ENCODE peak calls at places on chromosome 6, in five cellular contexts. One of them, this sample, is unnamed.

GRCh38 chr6:107576852-107577251 is 86.9 kb downstream of the SOBP start:
- DNase-seq in K562: no peak
- DNase-seq in H1: no peak
- DNase-seq in HCT116: no peak
- DNase-seq in HepG2: no peak
- DNase-seq in this sample: no peak

GRCh38 chr6:85278456-85279035 is 171.3 kb upstream of the NT5E start:
- DNase-seq in H1: no peak
- DNase-seq in HepG2: no peak
- DNase-seq in K562: no peak
- DNase-seq in HCT116: no peak
- DNase-seq in this sample: no peak

GRCh38 chr6:68497927-68498326 is 137.2 kb upstream of the ADGRB3 start:
- DNase-seq in HCT116: no peak
- DNase-seq in H1: no peak
- DNase-seq in HepG2: no peak
- DNase-seq in K562: no peak
- DNase-seq in this sample: peak

GRCh38 chr6:130107710-130108109 is 89.3 kb downstream of the L3MBTL3 start:
- DNase-seq in H1: no peak
- DNase-seq in HCT116: no peak
- DNase-seq in K562: no peak
- DNase-seq in HepG2: no peak
- DNase-seq in this sample: no peak

GRCh38 chr6:87806635-87807034 is 104.6 kb upstream of the AKIRIN2 start:
- DNase-seq in H1: no peak
- DNase-seq in HepG2: peak
- DNase-seq in HCT116: no peak
- DNase-seq in K562: no peak
- DNase-seq in this sample: no peak

GRCh38 chr6:7628915-7629314 is 38.9 kb downstream of the SNRNP48 start:
- DNase-seq in HepG2: no peak
- DNase-seq in H1: no peak
- DNase-seq in K562: no peak
- DNase-seq in HCT116: no peak
- DNase-seq in this sample: no peak

GRCh38 chr6:31575952-31576684 is 753 bp downstream of the TNF start:
- DNase-seq in H1: no peak
- DNase-seq in K562: no peak
- DNase-seq in HepG2: no peak
- DNase-seq in HCT116: no peak
- DNase-seq in this sample: no peak

GRCh38 chr6:122798099-122798641 is 9.1 kb downstream of the SMPDL3A start:
- DNase-seq in H1: no peak
- DNase-seq in HepG2: peak
- DNase-seq in HCT116: peak
- DNase-seq in K562: no peak
- DNase-seq in this sample: no peak

GRCh38 chr6:33621396-33622388 is 570 bp downstream of the ITPR3 start:
- DNase-seq in H1: peak
- DNase-seq in HCT116: no peak
- DNase-seq in HepG2: no peak
- DNase-seq in K562: peak
- DNase-seq in this sample: peak

GRCh38 chr6:123415844-123416468 is 220.8 kb downstream of the TRDN start:
- DNase-seq in K562: peak
- DNase-seq in HCT116: peak
- DNase-seq in HepG2: peak
- DNase-seq in H1: peak
- DNase-seq in this sample: peak

GRCh38 chr6:27144740-27145079 is 102.8 kb upstream of the PRSS16 start:
- DNase-seq in H1: no peak
- DNase-seq in HCT116: no peak
- DNase-seq in HepG2: no peak
- DNase-seq in K562: no peak
- DNase-seq in this sample: no peak

GRCh38 chr6:2790588-2790987 is 25.4 kb downstream of the WRNIP1 start:
- DNase-seq in HCT116: no peak
- DNase-seq in H1: no peak
- DNase-seq in K562: no peak
- DNase-seq in HepG2: no peak
- DNase-seq in this sample: no peak

GRCh38 chr6:142913511-142914047 is 31.4 kb downstream of the HIVEP2 start:
- DNase-seq in H1: no peak
- DNase-seq in HCT116: no peak
- DNase-seq in K562: no peak
- DNase-seq in HepG2: no peak
- DNase-seq in this sample: no peak

GRCh38 chr6:149864578-149865535 is 698 bp upstream of the LRP11 start:
- DNase-seq in K562: peak
- DNase-seq in HCT116: no peak
- DNase-seq in H1: no peak
- DNase-seq in HepG2: peak
- DNase-seq in this sample: peak

GRCh38 chr6:70982747-70983146 is 25.9 kb upstream of the B3GAT2 start:
- DNase-seq in HCT116: no peak
- DNase-seq in K562: no peak
- DNase-seq in HepG2: no peak
- DNase-seq in H1: no peak
- DNase-seq in this sample: no peak

GRCh38 chr6:70411948-70412796 is 1.1 kb upstream of the FAM135A start:
- DNase-seq in K562: no peak
- DNase-seq in H1: no peak
- DNase-seq in HepG2: no peak
- DNase-seq in HCT116: no peak
- DNase-seq in this sample: no peak

GRCh38 chr6:145137425-145137824 is 597.9 kb downstream of the EPM2A start:
- DNase-seq in H1: no peak
- DNase-seq in K562: no peak
- DNase-seq in HepG2: peak
- DNase-seq in HCT116: no peak
- DNase-seq in this sample: no peak

GRCh38 chr6:135871296-135871695 is 19.8 kb downstream of the PDE7B start:
- DNase-seq in K562: no peak
- DNase-seq in HCT116: no peak
- DNase-seq in HepG2: no peak
- DNase-seq in H1: no peak
- DNase-seq in this sample: no peak

GRCh38 chr6:28862077-28862476 is 61.7 kb downstream of the TRIM27 start:
- DNase-seq in K562: no peak
- DNase-seq in HepG2: no peak
- DNase-seq in H1: no peak
- DNase-seq in HCT116: no peak
- DNase-seq in this sample: no peak

DNA sequence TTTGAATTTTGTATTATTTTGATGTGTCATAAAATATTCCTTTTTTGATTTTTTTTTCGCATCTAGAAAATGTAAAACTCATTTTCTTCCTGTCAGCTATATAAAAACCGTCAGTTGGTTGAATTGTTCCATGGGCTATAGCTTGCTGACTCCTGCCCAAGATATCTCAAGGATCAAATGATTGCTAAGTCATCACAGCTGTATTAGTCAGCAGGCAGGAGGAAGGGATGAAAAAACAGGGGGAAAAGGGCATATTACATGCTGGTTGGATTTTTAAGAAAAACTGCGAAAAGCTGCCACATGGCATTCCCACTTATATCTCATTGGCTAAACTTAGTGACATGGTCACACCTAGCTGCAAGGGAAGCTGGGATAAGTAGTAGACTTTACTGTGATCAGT is 569.9 kb downstream of the BCKDHB start:
- DNase-seq in HepG2: no peak
- DNase-seq in H1: no peak
- DNase-seq in K562: no peak
- DNase-seq in HCT116: no peak
- DNase-seq in this sample: no peak
- TF ChIP-seq JUND in HepG2: no peak
- TF ChIP-seq JUND in H1: no peak
- TF ChIP-seq JUND in K562: no peak
- TF ChIP-seq JUND in HCT116: no peak
- TF ChIP-seq JUND in this sample: no peak

GRCh38 chr6:17099401-17100059 is 2.3 kb upstream of the STMND1 start:
- DNase-seq in HepG2: no peak
- DNase-seq in K562: no peak
- DNase-seq in HCT116: no peak
- DNase-seq in H1: no peak
- DNase-seq in this sample: no peak

GRCh38 chr6:17098538-17098937 is 3.3 kb upstream of the STMND1 start:
- DNase-seq in HCT116: no peak
- DNase-seq in HepG2: no peak
- DNase-seq in K562: no peak
- DNase-seq in H1: no peak
- DNase-seq in this sample: no peak

GRCh38 chr6:17096076-17096475 is 5.8 kb upstream of the STMND1 start:
- DNase-seq in K562: no peak
- DNase-seq in HepG2: peak
- DNase-seq in H1: no peak
- DNase-seq in HCT116: no peak
- DNase-seq in this sample: no peak

GRCh38 chr6:17098007-17098406 is 3.8 kb upstream of the STMND1 start:
- DNase-seq in HepG2: no peak
- DNase-seq in K562: no peak
- DNase-seq in HCT116: no peak
- DNase-seq in H1: no peak
- DNase-seq in this sample: no peak

DNA sequence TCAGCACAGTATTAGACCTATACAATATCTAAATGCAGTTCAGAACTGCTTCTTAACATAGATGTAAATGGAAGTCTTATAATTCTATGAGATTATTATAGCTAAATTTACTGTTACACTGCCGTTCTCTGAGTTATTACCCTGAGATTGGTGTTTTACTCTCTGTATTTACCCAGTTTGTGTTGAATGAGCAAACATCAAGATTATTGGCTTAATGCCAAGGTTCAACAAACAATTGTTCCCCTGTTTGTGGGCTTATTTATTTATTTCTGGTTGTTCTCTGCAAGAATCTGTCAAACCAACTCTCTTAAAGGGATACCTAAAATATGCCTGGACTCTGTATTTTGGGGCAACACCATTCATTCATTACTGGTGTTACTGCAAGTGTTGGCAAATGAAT is 5.2 kb upstream of the STMND1 start:
- DNase-seq in H1: no peak
- DNase-seq in HCT116: no peak
- DNase-seq in HepG2: peak
- DNase-seq in K562: no peak
- DNase-seq in this sample: peak
- TF ChIP-seq JUND in H1: no peak
- TF ChIP-seq JUND in HCT116: no peak
- TF ChIP-seq JUND in HepG2: no peak
- TF ChIP-seq JUND in K562: no peak
- TF ChIP-seq JUND in this sample: no peak

GRCh38 chr6:158970640-158971291 is 29.2 kb downstream of the RSPH3 start:
- DNase-seq in K562: no peak
- DNase-seq in HepG2: no peak
- DNase-seq in H1: no peak
- DNase-seq in HCT116: no peak
- DNase-seq in this sample: no peak

GRCh38 chr6:158963020-158963808 is 36.8 kb downstream of the RSPH3 start:
- DNase-seq in K562: no peak
- DNase-seq in HepG2: no peak
- DNase-seq in H1: no peak
- DNase-seq in HCT116: no peak
- DNase-seq in this sample: no peak

GRCh38 chr6:158972241-158973233 is 27.5 kb downstream of the RSPH3 start:
- DNase-seq in HepG2: peak
- DNase-seq in HCT116: peak
- DNase-seq in K562: peak
- DNase-seq in H1: no peak
- DNase-seq in this sample: peak

GRCh38 chr6:158969148-158969547 is 30.9 kb downstream of the RSPH3 start:
- DNase-seq in HCT116: no peak
- DNase-seq in K562: no peak
- DNase-seq in HepG2: no peak
- DNase-seq in H1: no peak
- DNase-seq in this sample: no peak
- TF ChIP-seq JUND in HCT116: no peak
- TF ChIP-seq JUND in K562: no peak
- TF ChIP-seq JUND in HepG2: no peak
- TF ChIP-seq JUND in H1: no peak
- TF ChIP-seq JUND in this sample: no peak

GRCh38 chr6:117555882-117556498 is 46.3 kb downstream of the GOPC start:
- DNase-seq in K562: peak
- DNase-seq in HepG2: peak
- DNase-seq in HCT116: no peak
- DNase-seq in H1: peak
- DNase-seq in this sample: peak
- TF ChIP-seq JUND in K562: no peak
- TF ChIP-seq JUND in HepG2: no peak
- TF ChIP-seq JUND in HCT116: no peak
- TF ChIP-seq JUND in H1: no peak
- TF ChIP-seq JUND in this sample: no peak

GRCh38 chr6:76708641-76709331 is 636.3 kb upstream of the IMPG1 start:
- DNase-seq in HepG2: no peak
- DNase-seq in H1: no peak
- DNase-seq in HCT116: peak
- DNase-seq in K562: no peak
- DNase-seq in this sample: no peak

GRCh38 chr6:76706566-76706965 is 634.1 kb upstream of the IMPG1 start:
- DNase-seq in K562: no peak
- DNase-seq in H1: no peak
- DNase-seq in HCT116: no peak
- DNase-seq in HepG2: no peak
- DNase-seq in this sample: no peak

GRCh38 chr6:76703786-76704185 is 631.3 kb upstream of the IMPG1 start:
- DNase-seq in H1: no peak
- DNase-seq in HepG2: no peak
- DNase-seq in K562: no peak
- DNase-seq in HCT116: no peak
- DNase-seq in this sample: no peak

GRCh38 chr6:76706086-76706485 is 633.6 kb upstream of the IMPG1 start:
- DNase-seq in HepG2: no peak
- DNase-seq in HCT116: no peak
- DNase-seq in K562: no peak
- DNase-seq in H1: no peak
- DNase-seq in this sample: no peak

DNA sequence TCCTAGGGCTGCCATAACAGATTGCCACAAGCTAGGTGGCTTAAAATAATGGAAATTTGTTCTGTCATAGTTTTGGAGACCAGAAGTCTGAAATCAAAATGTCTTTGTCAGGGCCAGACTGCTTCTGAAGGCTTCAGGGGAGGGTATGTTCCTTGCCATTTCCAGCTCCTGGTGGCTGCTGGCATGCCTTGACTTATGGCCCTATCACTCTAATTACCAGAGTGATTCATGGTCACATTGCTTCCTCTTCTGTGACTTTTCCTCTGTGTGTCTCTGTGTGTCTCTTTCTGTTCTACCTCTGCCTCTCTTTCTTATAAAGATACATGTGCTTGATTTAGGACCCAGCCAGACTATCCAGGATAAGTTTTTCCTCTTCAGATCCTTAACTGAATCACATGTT is 635.2 kb upstream of the IMPG1 start:
- DNase-seq in HCT116: no peak
- DNase-seq in HepG2: no peak
- DNase-seq in H1: no peak
- DNase-seq in K562: no peak
- DNase-seq in this sample: no peak
- TF ChIP-seq JUND in HCT116: no peak
- TF ChIP-seq JUND in HepG2: no peak
- TF ChIP-seq JUND in H1: no peak
- TF ChIP-seq JUND in K562: no peak
- TF ChIP-seq JUND in this sample: no peak